ENCODE peak calls at places on chromosomes 12 and 14, in eight cellular contexts. One of them, this sample, is unnamed.

GRCh38 chr14:69039287-69039628 is 60.2 kb upstream of the ACTN1 start:
- DNase-seq in astrocyte of the spinal cord: peak
- DNase-seq in choroid plexus epithelial cell: peak
- DNase-seq in GM12864: no peak
- DNase-seq in WTC11: no peak
- DNase-seq in dorsolateral prefrontal cortex: no peak
- DNase-seq in cardiac fibroblast: peak
- DNase-seq in CD4-positive, alpha-beta T cell: no peak
- DNase-seq in this sample: no peak

GRCh38 chr12:13745100-13745678 is 236.2 kb downstream of the GRIN2B start:
- DNase-seq in CD4-positive, alpha-beta T cell: no peak
- DNase-seq in WTC11: no peak
- DNase-seq in GM12864: no peak
- DNase-seq in dorsolateral prefrontal cortex: no peak
- DNase-seq in choroid plexus epithelial cell: no peak
- DNase-seq in astrocyte of the spinal cord: no peak
- DNase-seq in cardiac fibroblast: no peak
- DNase-seq in this sample: no peak

GRCh38 chr14:56555921-56556570 is 23.6 kb upstream of the TMEM260 start:
- DNase-seq in dorsolateral prefrontal cortex: no peak
- DNase-seq in choroid plexus epithelial cell: peak
- DNase-seq in GM12864: no peak
- DNase-seq in cardiac fibroblast: peak
- DNase-seq in WTC11: no peak
- DNase-seq in CD4-positive, alpha-beta T cell: no peak
- DNase-seq in astrocyte of the spinal cord: peak
- DNase-seq in this sample: no peak

GRCh38 chr12:94942663-94943062 is 60.8 kb downstream of the NDUFA12 start:
- DNase-seq in WTC11: no peak
- DNase-seq in GM12864: no peak
- DNase-seq in choroid plexus epithelial cell: no peak
- DNase-seq in CD4-positive, alpha-beta T cell: no peak
- DNase-seq in cardiac fibroblast: no peak
- DNase-seq in astrocyte of the spinal cord: no peak
- DNase-seq in dorsolateral prefrontal cortex: no peak
- DNase-seq in this sample: no peak

GRCh38 chr12:62656576-62657362 is 190.1 kb downstream of the MON2 start:
- DNase-seq in astrocyte of the spinal cord: no peak
- DNase-seq in WTC11: peak
- DNase-seq in choroid plexus epithelial cell: no peak
- DNase-seq in dorsolateral prefrontal cortex: no peak
- DNase-seq in CD4-positive, alpha-beta T cell: no peak
- DNase-seq in cardiac fibroblast: no peak
- DNase-seq in GM12864: no peak
- DNase-seq in this sample: no peak

GRCh38 chr14:30710870-30711269 is 88.8 kb downstream of the SCFD1 start:
- DNase-seq in GM12864: no peak
- DNase-seq in cardiac fibroblast: no peak
- DNase-seq in CD4-positive, alpha-beta T cell: no peak
- DNase-seq in choroid plexus epithelial cell: peak
- DNase-seq in dorsolateral prefrontal cortex: no peak
- DNase-seq in WTC11: no peak
- DNase-seq in astrocyte of the spinal cord: no peak
- DNase-seq in this sample: no peak

GRCh38 chr14:66540038-66540437 is 32.1 kb downstream of the GPHN start:
- DNase-seq in GM12864: no peak
- DNase-seq in cardiac fibroblast: no peak
- DNase-seq in WTC11: no peak
- DNase-seq in astrocyte of the spinal cord: no peak
- DNase-seq in CD4-positive, alpha-beta T cell: no peak
- DNase-seq in dorsolateral prefrontal cortex: no peak
- DNase-seq in choroid plexus epithelial cell: no peak
- DNase-seq in this sample: no peak

GRCh38 chr12:130557876-130558770 is 158.0 kb downstream of the RIMBP2 start:
- DNase-seq in WTC11: no peak
- DNase-seq in astrocyte of the spinal cord: no peak
- DNase-seq in choroid plexus epithelial cell: no peak
- DNase-seq in GM12864: no peak
- DNase-seq in cardiac fibroblast: no peak
- DNase-seq in CD4-positive, alpha-beta T cell: no peak
- DNase-seq in dorsolateral prefrontal cortex: no peak
- DNase-seq in this sample: no peak

GRCh38 chr12:56629459-56630179 is 507 bp downstream of the BAZ2A start:
- DNase-seq in WTC11: no peak
- DNase-seq in astrocyte of the spinal cord: peak
- DNase-seq in dorsolateral prefrontal cortex: no peak
- DNase-seq in GM12864: no peak
- DNase-seq in choroid plexus epithelial cell: peak
- DNase-seq in CD4-positive, alpha-beta T cell: peak
- DNase-seq in cardiac fibroblast: peak
- DNase-seq in this sample: no peak

GRCh38 chr14:91326514-91326832 is 82.0 kb upstream of the GPR68 start:
- DNase-seq in GM12864: no peak
- DNase-seq in astrocyte of the spinal cord: no peak
- DNase-seq in CD4-positive, alpha-beta T cell: no peak
- DNase-seq in choroid plexus epithelial cell: no peak
- DNase-seq in cardiac fibroblast: no peak
- DNase-seq in WTC11: no peak
- DNase-seq in dorsolateral prefrontal cortex: no peak
- DNase-seq in this sample: no peak

GRCh38 chr14:74893614-74894091 is 11.9 kb downstream of the DLST start:
- DNase-seq in GM12864: no peak
- DNase-seq in cardiac fibroblast: no peak
- DNase-seq in WTC11: no peak
- DNase-seq in dorsolateral prefrontal cortex: no peak
- DNase-seq in astrocyte of the spinal cord: no peak
- DNase-seq in CD4-positive, alpha-beta T cell: no peak
- DNase-seq in choroid plexus epithelial cell: no peak
- DNase-seq in this sample: no peak

GRCh38 chr12:131690320-131690719 is 20.6 kb upstream of the SFSWAP start:
- DNase-seq in GM12864: no peak
- DNase-seq in cardiac fibroblast: no peak
- DNase-seq in choroid plexus epithelial cell: no peak
- DNase-seq in astrocyte of the spinal cord: no peak
- DNase-seq in CD4-positive, alpha-beta T cell: no peak
- DNase-seq in dorsolateral prefrontal cortex: no peak
- DNase-seq in WTC11: no peak
- DNase-seq in this sample: no peak

GRCh38 chr12:67456281-67456918 is 187.2 kb downstream of the CAND1 start:
- DNase-seq in choroid plexus epithelial cell: peak
- DNase-seq in dorsolateral prefrontal cortex: no peak
- DNase-seq in CD4-positive, alpha-beta T cell: no peak
- DNase-seq in cardiac fibroblast: peak
- DNase-seq in WTC11: no peak
- DNase-seq in GM12864: no peak
- DNase-seq in astrocyte of the spinal cord: peak
- DNase-seq in this sample: no peak

GRCh38 chr12:105590571-105590970 is 260.1 kb downstream of the C12orf75 start:
- DNase-seq in dorsolateral prefrontal cortex: no peak
- DNase-seq in GM12864: no peak
- DNase-seq in astrocyte of the spinal cord: no peak
- DNase-seq in cardiac fibroblast: no peak
- DNase-seq in WTC11: no peak
- DNase-seq in choroid plexus epithelial cell: no peak
- DNase-seq in CD4-positive, alpha-beta T cell: no peak
- DNase-seq in this sample: no peak

GRCh38 chr12:130163461-130164215 is 1.4 kb downstream of the FZD10 start:
- DNase-seq in WTC11: no peak
- DNase-seq in cardiac fibroblast: no peak
- DNase-seq in astrocyte of the spinal cord: no peak
- DNase-seq in choroid plexus epithelial cell: no peak
- DNase-seq in CD4-positive, alpha-beta T cell: no peak
- DNase-seq in GM12864: no peak
- DNase-seq in dorsolateral prefrontal cortex: no peak
- DNase-seq in this sample: no peak

GRCh38 chr14:76977793-76978730 is 50.4 kb downstream of the IRF2BPL start:
- DNase-seq in cardiac fibroblast: peak
- DNase-seq in CD4-positive, alpha-beta T cell: peak
- DNase-seq in GM12864: peak
- DNase-seq in WTC11: no peak
- DNase-seq in choroid plexus epithelial cell: peak
- DNase-seq in astrocyte of the spinal cord: peak
- DNase-seq in dorsolateral prefrontal cortex: no peak
- DNase-seq in this sample: peak

GRCh38 chr12:27285395-27285794 is 41.3 kb downstream of the STK38L start:
- DNase-seq in astrocyte of the spinal cord: peak
- DNase-seq in choroid plexus epithelial cell: peak
- DNase-seq in cardiac fibroblast: peak
- DNase-seq in GM12864: no peak
- DNase-seq in CD4-positive, alpha-beta T cell: no peak
- DNase-seq in dorsolateral prefrontal cortex: no peak
- DNase-seq in WTC11: no peak
- DNase-seq in this sample: no peak

GRCh38 chr14:100299238-100299560 is 7.0 kb downstream of the SLC25A29 start:
- DNase-seq in cardiac fibroblast: no peak
- DNase-seq in astrocyte of the spinal cord: no peak
- DNase-seq in dorsolateral prefrontal cortex: peak
- DNase-seq in WTC11: no peak
- DNase-seq in GM12864: no peak
- DNase-seq in choroid plexus epithelial cell: no peak
- DNase-seq in CD4-positive, alpha-beta T cell: no peak
- DNase-seq in this sample: no peak

GRCh38 chr14:96565811-96566210 is 63.6 kb downstream of the PAPOLA start:
- DNase-seq in GM12864: no peak
- DNase-seq in choroid plexus epithelial cell: no peak
- DNase-seq in dorsolateral prefrontal cortex: no peak
- DNase-seq in CD4-positive, alpha-beta T cell: no peak
- DNase-seq in WTC11: no peak
- DNase-seq in cardiac fibroblast: no peak
- DNase-seq in astrocyte of the spinal cord: no peak
- DNase-seq in this sample: no peak
- TF ChIP-seq CTCF in GM12864: no peak
- TF ChIP-seq CTCF in choroid plexus epithelial cell: no peak
- TF ChIP-seq CTCF in dorsolateral prefrontal cortex: no peak
- TF ChIP-seq CTCF in CD4-positive, alpha-beta T cell: no peak
- TF ChIP-seq CTCF in WTC11: no peak
- TF ChIP-seq CTCF in cardiac fibroblast: no peak
- TF ChIP-seq CTCF in astrocyte of the spinal cord: no peak
- TF ChIP-seq CTCF in this sample: no peak

DNA sequence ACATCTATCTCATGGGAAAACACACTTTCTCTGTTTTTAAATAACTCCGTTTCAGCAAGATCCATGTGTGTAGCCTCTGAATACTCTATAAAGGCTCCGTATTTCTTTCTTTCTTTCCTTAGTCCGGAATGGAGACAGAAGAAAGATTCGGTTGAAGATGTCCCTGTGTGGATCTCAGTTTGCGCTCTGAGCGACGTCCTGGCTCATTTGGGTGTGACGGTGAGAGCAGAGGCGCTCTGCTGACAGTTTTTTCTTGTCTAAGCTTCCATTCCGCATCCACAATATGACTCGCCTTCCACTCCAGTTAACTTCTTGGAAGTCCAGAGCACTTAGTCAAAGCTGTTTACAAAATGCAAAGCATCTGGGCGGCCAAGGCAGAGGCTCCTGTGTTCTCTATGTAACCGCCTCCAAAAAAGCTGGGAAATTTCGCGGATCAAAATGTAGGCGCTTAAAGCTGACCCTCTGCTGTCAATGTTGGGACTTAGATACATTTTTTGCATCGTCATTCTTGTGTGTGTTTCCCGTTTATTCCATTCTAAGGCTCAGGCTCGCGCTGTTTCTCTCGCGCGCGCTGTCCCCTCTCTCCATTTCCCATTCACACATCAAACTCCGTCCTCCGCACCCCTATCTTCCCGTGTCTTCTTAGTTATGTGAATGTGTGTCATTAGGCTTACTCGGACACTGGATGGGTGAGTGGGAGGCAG is 910 bp upstream of the FLRT2 start:
- DNase-seq in choroid plexus epithelial cell: peak
- DNase-seq in dorsolateral prefrontal cortex: no peak
- DNase-seq in cardiac fibroblast: peak
- DNase-seq in CD4-positive, alpha-beta T cell: no peak
- DNase-seq in astrocyte of the spinal cord: peak
- DNase-seq in GM12864: no peak
- DNase-seq in WTC11: no peak
- DNase-seq in this sample: no peak
- TF ChIP-seq CTCF in choroid plexus epithelial cell: no peak
- TF ChIP-seq CTCF in dorsolateral prefrontal cortex: no peak
- TF ChIP-seq CTCF in cardiac fibroblast: no peak
- TF ChIP-seq CTCF in CD4-positive, alpha-beta T cell: no peak
- TF ChIP-seq CTCF in astrocyte of the spinal cord: no peak
- TF ChIP-seq CTCF in GM12864: no peak
- TF ChIP-seq CTCF in WTC11: no peak
- TF ChIP-seq CTCF in this sample: no peak

GRCh38 chr12:117441751-117442150 is 80.3 kb upstream of the NOS1 start:
- DNase-seq in CD4-positive, alpha-beta T cell: no peak
- DNase-seq in astrocyte of the spinal cord: peak
- DNase-seq in GM12864: no peak
- DNase-seq in cardiac fibroblast: no peak
- DNase-seq in dorsolateral prefrontal cortex: peak
- DNase-seq in WTC11: no peak
- DNase-seq in choroid plexus epithelial cell: no peak
- DNase-seq in this sample: no peak
- TF ChIP-seq CTCF in CD4-positive, alpha-beta T cell: no peak
- TF ChIP-seq CTCF in astrocyte of the spinal cord: no peak
- TF ChIP-seq CTCF in GM12864: no peak
- TF ChIP-seq CTCF in cardiac fibroblast: no peak
- TF ChIP-seq CTCF in dorsolateral prefrontal cortex: no peak
- TF ChIP-seq CTCF in WTC11: no peak
- TF ChIP-seq CTCF in choroid plexus epithelial cell: no peak
- TF ChIP-seq CTCF in this sample: no peak

DNA sequence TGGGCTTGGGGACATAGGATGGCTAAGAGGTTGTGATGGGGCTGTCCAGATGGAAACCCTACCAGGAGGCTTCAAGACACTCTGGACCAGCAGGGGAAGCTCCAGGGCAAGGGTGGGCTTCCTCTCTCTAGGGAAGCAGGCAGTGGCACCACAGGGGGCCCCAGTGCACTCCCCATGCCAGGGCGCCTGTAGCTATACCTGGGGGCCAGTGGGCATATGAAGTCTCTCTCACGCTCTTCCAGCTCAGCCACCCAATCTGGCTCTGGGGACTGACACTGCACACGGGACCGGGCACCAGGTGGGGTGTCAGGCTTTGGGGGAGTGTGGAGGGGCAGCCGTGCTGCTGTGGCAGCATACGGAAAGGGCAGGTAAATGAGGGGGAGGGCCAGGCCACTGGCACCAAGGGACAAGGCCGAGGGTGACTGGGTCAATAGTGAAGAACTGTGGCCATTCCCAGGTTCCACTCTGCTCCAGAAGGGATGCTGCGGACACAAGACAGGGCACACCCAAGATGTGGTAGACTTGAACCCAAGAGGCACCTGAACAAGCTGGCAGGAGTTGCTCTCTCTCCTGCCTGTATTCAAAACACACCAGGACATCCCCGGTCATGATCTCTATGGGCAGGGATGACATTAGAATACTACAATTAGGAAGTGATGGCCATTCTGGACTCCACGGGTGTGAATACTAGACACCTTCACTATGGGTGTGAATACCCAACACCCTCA is 27.5 kb downstream of the RFLNA start:
- DNase-seq in CD4-positive, alpha-beta T cell: no peak
- DNase-seq in WTC11: no peak
- DNase-seq in dorsolateral prefrontal cortex: no peak
- DNase-seq in cardiac fibroblast: no peak
- DNase-seq in astrocyte of the spinal cord: peak
- DNase-seq in GM12864: no peak
- DNase-seq in choroid plexus epithelial cell: no peak
- DNase-seq in this sample: no peak
- TF ChIP-seq CTCF in CD4-positive, alpha-beta T cell: no peak
- TF ChIP-seq CTCF in WTC11: no peak
- TF ChIP-seq CTCF in dorsolateral prefrontal cortex: no peak
- TF ChIP-seq CTCF in cardiac fibroblast: no peak
- TF ChIP-seq CTCF in astrocyte of the spinal cord: no peak
- TF ChIP-seq CTCF in GM12864: no peak
- TF ChIP-seq CTCF in choroid plexus epithelial cell: no peak
- TF ChIP-seq CTCF in this sample: no peak

This sample was measured in CD14-positive monocyte.